ENCODE peak calls at places on chromosomes 3 and 15, in six cellular contexts. K is uterus, V is endodermal cell, C is neuronal stem cell, Y is heart right ventricle, M is HCT116. T is an unnamed sample.

GRCh38 chr3:166029507-166029906 is 192.3 kb upstream of the BCHE start:
- DNase-seq in K (no peak), V (no peak), C (no peak), Y (no peak), M (no peak), T (no peak)

GRCh38 chr15:68299436-68299835 is 21.9 kb downstream of the FEM1B start:
- DNase-seq in K (peak; percentile 42), V (no peak), C (no peak), Y (no peak), M (no peak), T (no peak)

GRCh38 chr15:61582092-61582491 is 353.0 kb upstream of the RORA start:
- DNase-seq in K (no peak), V (no peak), C (no peak), Y (no peak), M (no peak), T (no peak)

GRCh38 chr15:88428805-88429605 is 38.2 kb downstream of the MRPL46 start:
- DNase-seq in K (no peak), V (no peak), C (no peak), Y (no peak), M (no peak), T (no peak)

GRCh38 chr15:42031211-42031915 is 10.5 kb upstream of the PLA2G4E start:
- DNase-seq in K (no peak), V (no peak), C (no peak), Y (no peak), M (no peak), T (no peak)

GRCh38 chr3:46987485-46988401 is 8.3 kb downstream of the NBEAL2 start:
- DNase-seq in K (no peak), V (peak; percentile 89), C (no peak), Y (peak; percentile 70), M (no peak), T (no peak)

GRCh38 chr3:157089455-157090221 is 70.3 kb downstream of the CCNL1 start:
- DNase-seq in K (peak; percentile 57), V (no peak), C (no peak), Y (peak; percentile 27), M (no peak), T (peak; percentile 39)

GRCh38 chr15:39054128-39054732 is 489.6 kb upstream of the RASGRP1 start:
- DNase-seq in K (no peak), V (no peak), C (no peak), Y (no peak), M (no peak), T (no peak)

GRCh38 chr15:101159936-101160770 is 91.7 kb downstream of the CHSY1 start:
- DNase-seq in K (no peak), V (no peak), C (no peak), Y (no peak), M (no peak), T (no peak)

GRCh38 chr15:25795712-25796111 is 67.4 kb downstream of the ATP10A start:
- DNase-seq in K (no peak), V (no peak), C (no peak), Y (no peak), M (no peak), T (no peak)

GRCh38 chr3:65030847-65031463 is 343.2 kb upstream of the ADAMTS9 start:
- DNase-seq in K (peak; percentile 47), V (no peak), C (no peak), Y (no peak), M (no peak), T (no peak)

GRCh38 chr3:169945313-169945712 is 21.3 kb upstream of the SEC62 start:
- DNase-seq in K (no peak), V (no peak), C (no peak), Y (no peak), M (no peak), T (no peak)

GRCh38 chr3:52210550-52211046 is 12.6 kb downstream of the ALAS1 start:
- DNase-seq in K (no peak), V (no peak), C (no peak), Y (no peak), M (no peak), T (peak; percentile 78)

DNA sequence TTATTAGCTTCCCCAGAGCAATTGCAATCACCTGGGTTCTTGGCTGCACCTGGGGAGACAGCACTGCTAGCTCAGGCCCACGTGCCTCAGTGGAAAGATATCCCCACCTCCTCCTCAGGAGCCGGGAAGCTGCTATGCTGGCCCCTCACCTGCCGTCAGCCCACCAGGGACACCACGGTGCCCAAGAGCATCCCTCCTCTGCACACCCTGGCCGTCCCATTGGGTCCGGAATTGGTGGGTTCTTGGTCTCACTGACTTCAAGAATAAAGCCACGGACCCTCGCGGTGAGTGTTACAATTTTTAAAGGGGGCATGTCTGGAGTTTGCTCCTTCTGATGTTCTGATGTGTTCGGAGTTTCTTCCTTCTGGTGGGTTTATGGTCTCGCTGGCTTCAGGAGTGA is 72.3 kb upstream of the MEF2A start:
- DNase-seq in K (no peak), V (no peak), C (no peak), Y (no peak), M (no peak), T (no peak)
- H3K4me3 ChIP-seq in K (no peak overlapping the region), V (no peak overlapping the region), C (no peak overlapping the region), Y (no peak overlapping the region), M (no peak overlapping the region), T (no peak overlapping the region)

DNA sequence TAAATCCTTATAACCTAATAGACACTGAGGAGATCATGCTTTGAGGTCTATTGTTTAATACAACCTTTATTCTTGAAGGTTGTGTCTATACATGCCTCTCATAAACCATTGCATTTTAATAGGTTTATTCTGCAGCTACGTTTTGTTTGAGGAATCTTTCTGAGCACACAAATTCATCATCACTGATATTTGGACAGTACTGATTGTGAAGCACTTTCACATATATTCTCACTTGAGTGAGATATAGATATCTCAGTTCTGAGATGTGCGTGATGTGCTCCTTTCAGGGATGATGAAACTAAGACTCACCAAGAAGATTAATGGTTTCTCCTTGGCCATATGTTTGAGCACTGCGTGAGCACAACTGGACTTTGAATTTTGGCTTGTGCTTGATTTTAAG is 374.4 kb downstream of the LPP start:
- DNase-seq in K (no peak), V (no peak), C (no peak), Y (no peak), M (no peak), T (no peak)
- H3K4me1 ChIP-seq in K (no peaks in the 10 kb centered on the region), V (no peaks in the 10 kb centered on the region), C (no peaks in the 10 kb centered on the region), Y (peaks cover 8% of the 10 kb centered on the region), M (no peaks in the 10 kb centered on the region), T (peaks cover 10% of the 10 kb centered on the region)

GRCh38 chr3:84958495-84959469 is at the start of gene CADM2:
- DNase-seq in K (peak; percentile 80), V (peak; percentile 99), C (peak; percentile 94), Y (peak; percentile 81), M (no peak), T (peak; percentile 85)
- H3K4me3 ChIP-seq in K (peak within 1 kb of the TSS; percentile 49), V (peak within 1 kb of the TSS; percentile 91), C (peak within 1 kb of the TSS; percentile 94), Y (peak within 1 kb of the TSS; percentile 58), M (no peak within 1 kb of the TSS), T (peak within 1 kb of the TSS; percentile 45)

DNA sequence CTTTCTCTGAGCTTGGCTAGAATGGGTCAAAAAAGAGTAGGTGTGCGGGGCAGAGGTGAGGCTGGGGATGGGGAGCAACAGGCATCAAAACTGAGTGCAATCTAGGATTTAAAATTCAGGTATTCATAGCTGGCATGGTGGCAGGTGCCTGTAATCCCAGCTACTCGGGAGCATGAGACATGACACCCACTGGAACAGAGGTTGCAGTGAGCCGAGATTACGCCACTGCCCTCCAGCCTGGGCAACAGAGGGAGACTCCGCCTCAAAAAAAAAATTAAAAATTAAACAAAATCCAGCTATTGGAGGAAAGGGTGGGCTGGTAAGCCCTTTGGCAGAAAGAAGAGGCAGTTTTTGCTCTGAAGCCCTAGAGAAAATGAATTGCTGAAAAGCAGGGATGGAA is 485.8 kb upstream of the PROK2 start:
- DNase-seq in K (no peak), V (no peak), C (no peak), Y (no peak), M (no peak), T (no peak)
- H3K4me1 ChIP-seq in K (peaks cover 5% of the 10 kb centered on the region), V (peaks cover 8% of the 10 kb centered on the region), C (peaks cover 23% of the 10 kb centered on the region), Y (peaks cover 54% of the 10 kb centered on the region), M (peaks cover 5% of the 10 kb centered on the region), T (peaks cover 14% of the 10 kb centered on the region)

GRCh38 chr15:34791701-34792100 is 3.6 kb downstream of the ACTC1 start:
- DNase-seq in K (no peak), V (no peak), C (no peak), Y (no peak), M (no peak), T (no peak)

GRCh38 chr15:34794590-34795206 is 651 bp downstream of the ACTC1 start:
- DNase-seq in K (no peak), V (no peak), C (no peak), Y (peak; percentile 15), M (no peak), T (no peak)

GRCh38 chr15:34793901-34794300 is 1.4 kb downstream of the ACTC1 start:
- DNase-seq in K (no peak), V (no peak), C (no peak), Y (peak; percentile 30), M (no peak), T (no peak)

GRCh38 chr15:34795267-34796081 is at the start of gene ACTC1:
- DNase-seq in K (peak; percentile 54), V (peak; percentile 90), C (peak; percentile 46), Y (peak; percentile 71), M (no peak), T (no peak)

GRCh38 chr15:34793071-34793470 is 2.3 kb downstream of the ACTC1 start:
- DNase-seq in K (no peak), V (no peak), C (no peak), Y (no peak), M (no peak), T (no peak)
- H3K4me3 ChIP-seq in K (no peak overlapping the region), V (no peak overlapping the region), C (no peak overlapping the region), Y (peak overlapping the region; percentile 64), M (no peak overlapping the region), T (no peak overlapping the region)

GRCh38 chr3:73558399-73559075 is 66.2 kb downstream of the PDZRN3 start:
- DNase-seq in K (no peak), V (no peak), C (no peak), Y (no peak), M (no peak), T (no peak)
- H3K4me1 ChIP-seq in K (no peaks in the 10 kb centered on the region), V (peaks cover 11% of the 10 kb centered on the region), C (peaks cover 3% of the 10 kb centered on the region), Y (peaks cover 50% of the 10 kb centered on the region), M (no peaks in the 10 kb centered on the region), T (peaks cover 24% of the 10 kb centered on the region)

DNA sequence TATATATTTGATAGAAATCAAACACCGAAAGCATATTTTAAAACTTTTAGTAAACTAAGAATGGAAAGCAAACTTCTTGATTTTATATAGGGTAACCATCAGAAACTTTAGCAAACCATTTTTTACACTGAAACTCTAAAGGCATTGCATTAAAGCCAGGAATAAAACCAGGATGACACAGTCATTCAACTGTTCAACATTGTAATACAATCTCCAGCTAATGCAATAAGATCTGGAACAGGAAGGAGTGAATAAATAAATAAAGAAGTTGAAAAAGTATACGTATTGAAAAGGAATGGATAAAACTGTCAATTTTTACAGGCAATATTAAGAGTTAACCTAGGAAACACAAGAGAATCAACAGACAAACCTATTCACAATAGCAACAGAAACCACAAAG is 181.9 kb upstream of the TTC14 start:
- DNase-seq in K (no peak), V (no peak), C (no peak), Y (no peak), M (no peak), T (no peak)
- H3K4me3 ChIP-seq in K (no peak overlapping the region), V (no peak overlapping the region), C (no peak overlapping the region), Y (no peak overlapping the region), M (no peak overlapping the region), T (no peak overlapping the region)

T was measured in Caco-2.